ENCODE peak calls at places on chromosome X, in ten cellular contexts. V, J, O, D, R, F, C, B, L and X are unnamed samples.

GRCh38 chrX:105765691-105766090 is 56.6 kb upstream of the NRK start:
- DNase-seq in V (no peak), J (no peak), O (no peak), D (no peak), R (no peak), F (no peak), C (no peak), B (peak), L (no peak), X (no peak)

GRCh38 chrX:137166591-137166990 is 132.8 kb upstream of the GPR101 start:
- DNase-seq in V (no peak), J (no peak), O (peak), D (no peak), R (peak), F (no peak), C (no peak), B (peak), L (no peak), X (no peak)

GRCh38 chrX:149504226-149504914 is 736 bp downstream of the IDS start:
- DNase-seq in V (peak), J (no peak), O (peak), D (no peak), R (peak), F (no peak), C (peak), B (peak), L (no peak), X (peak)

GRCh38 chrX:71095971-71096701 is 485 bp downstream of the FOXO4 start:
- DNase-seq in V (no peak), J (no peak), O (peak), D (peak), R (no peak), F (no peak), C (no peak), B (no peak), L (no peak), X (no peak)

GRCh38 chrX:147902270-147902669 is 9.4 kb upstream of the FMR1 start:
- DNase-seq in V (no peak), J (no peak), O (no peak), D (no peak), R (no peak), F (no peak), C (no peak), B (no peak), L (no peak), X (no peak)

GRCh38 chrX:150896632-150897031 is 1.8 kb downstream of the CD99L2 start:
- DNase-seq in V (no peak), J (no peak), O (no peak), D (no peak), R (no peak), F (no peak), C (no peak), B (no peak), L (no peak), X (no peak)

GRCh38 chrX:86148024-86148511 is at the start of gene DACH2:
- DNase-seq in V (peak), J (peak), O (peak), D (peak), R (peak), F (peak), C (peak), B (peak), L (peak), X (peak)

GRCh38 chrX:30635630-30636029 is 17.6 kb upstream of the GK start:
- DNase-seq in V (no peak), J (no peak), O (no peak), D (no peak), R (no peak), F (no peak), C (no peak), B (no peak), L (no peak), X (no peak)

GRCh38 chrX:47644557-47645091 is 5.7 kb downstream of the ELK1 start:
- DNase-seq in V (no peak), J (no peak), O (no peak), D (peak), R (no peak), F (peak), C (no peak), B (peak), L (no peak), X (no peak)

GRCh38 chrX:136163694-136164093 is 16.4 kb downstream of the FHL1 start:
- DNase-seq in V (no peak), J (no peak), O (no peak), D (peak), R (no peak), F (no peak), C (no peak), B (no peak), L (no peak), X (no peak)

GRCh38 chrX:97835969-97836368 is 952.3 kb downstream of the RPA4 start:
- DNase-seq in V (no peak), J (no peak), O (no peak), D (no peak), R (no peak), F (no peak), C (no peak), B (no peak), L (no peak), X (no peak)

GRCh38 chrX:40097101-40097491 is 662 bp downstream of the BCOR start:
- DNase-seq in V (peak), J (no peak), O (peak), D (no peak), R (no peak), F (no peak), C (no peak), B (no peak), L (no peak), X (no peak)

GRCh38 chrX:77347572-77347971 is 99.6 kb upstream of the FGF16 start:
- DNase-seq in V (no peak), J (no peak), O (no peak), D (peak), R (no peak), F (no peak), C (no peak), B (no peak), L (no peak), X (no peak)

GRCh38 chrX:132393090-132393884 is 95.6 kb downstream of the MBNL3 start:
- DNase-seq in V (no peak), J (no peak), O (no peak), D (no peak), R (no peak), F (no peak), C (no peak), B (no peak), L (no peak), X (no peak)

GRCh38 chrX:123291623-123292022 is 107.5 kb downstream of the GRIA3 start:
- DNase-seq in V (no peak), J (no peak), O (no peak), D (no peak), R (no peak), F (no peak), C (no peak), B (no peak), L (no peak), X (no peak)

GRCh38 chrX:2819345-2820130 is 9.2 kb upstream of the GYG2 start:
- DNase-seq in V (no peak), J (peak), O (no peak), D (no peak), R (no peak), F (no peak), C (peak), B (peak), L (no peak), X (no peak)

GRCh38 chrX:50952406-50952805 is 41.9 kb downstream of the BMP15 start:
- DNase-seq in V (no peak), J (no peak), O (no peak), D (peak), R (no peak), F (no peak), C (no peak), B (no peak), L (no peak), X (no peak)

GRCh38 chrX:101906136-101906796 is 25.6 kb downstream of the ZMAT1 start:
- DNase-seq in V (no peak), J (no peak), O (no peak), D (no peak), R (no peak), F (no peak), C (no peak), B (no peak), L (no peak), X (no peak)

GRCh38 chrX:40316502-40316901 is 218.7 kb upstream of the BCOR start:
- DNase-seq in V (no peak), J (no peak), O (no peak), D (no peak), R (no peak), F (no peak), C (no peak), B (no peak), L (no peak), X (no peak)

GRCh38 chrX:43970528-43970927 is 2.7 kb downstream of the NDP start:
- DNase-seq in V (no peak), J (no peak), O (no peak), D (peak), R (no peak), F (no peak), C (no peak), B (no peak), L (no peak), X (no peak)

GRCh38 chrX:40484408-40485091 is 96.2 kb upstream of the ATP6AP2 start:
- DNase-seq in V (no peak), J (no peak), O (no peak), D (no peak), R (no peak), F (no peak), C (no peak), B (peak), L (no peak), X (no peak)

GRCh38 chrX:38260231-38260630 is 39.6 kb upstream of the SRPX start:
- DNase-seq in V (no peak), J (no peak), O (peak), D (no peak), R (no peak), F (no peak), C (peak), B (peak), L (no peak), X (no peak)

GRCh38 chrX:41351923-41352322 is 18.0 kb downstream of the DDX3X start:
- DNase-seq in V (no peak), J (no peak), O (no peak), D (no peak), R (no peak), F (no peak), C (no peak), B (no peak), L (no peak), X (no peak)

GRCh38 chrX:47540754-47541538 is 20.1 kb upstream of the ARAF start:
- DNase-seq in V (peak), J (no peak), O (peak), D (peak), R (no peak), F (peak), C (no peak), B (peak), L (peak), X (no peak)

GRCh38 chrX:150156615-150157014 is 206.5 kb upstream of the MAMLD1 start:
- DNase-seq in V (no peak), J (no peak), O (no peak), D (no peak), R (no peak), F (no peak), C (no peak), B (no peak), L (no peak), X (no peak)

GRCh38 chrX:94288325-94288724 is 614.3 kb downstream of the FAM133A start:
- DNase-seq in V (no peak), J (no peak), O (no peak), D (no peak), R (no peak), F (no peak), C (no peak), B (peak), L (no peak), X (no peak)

GRCh38 chrX:1387141-1387776 is 4.7 kb downstream of the SLC25A6 start:
- DNase-seq in V (peak), J (no peak), O (no peak), D (no peak), R (no peak), F (no peak), C (no peak), B (no peak), L (no peak), X (no peak)

GRCh38 chrX:155505296-155505695 is 46.9 kb upstream of the F8A3 start:
- DNase-seq in V (no peak), J (no peak), O (no peak), D (no peak), R (no peak), F (no peak), C (no peak), B (no peak), L (no peak), X (no peak)

GRCh38 chrX:118976599-118977340 is 2.4 kb downstream of the LONRF3 start:
- DNase-seq in V (peak), J (peak), O (peak), D (no peak), R (peak), F (peak), C (no peak), B (peak), L (no peak), X (peak)

GRCh38 chrX:73127700-73128241 is 48.5 kb upstream of the PABPC1L2A start:
- DNase-seq in V (no peak), J (no peak), O (peak), D (no peak), R (no peak), F (peak), C (no peak), B (peak), L (no peak), X (no peak)

GRCh38 chrX:49257846-49258748 is 6.4 kb downstream of the FOXP3 start:
- DNase-seq in V (no peak), J (no peak), O (no peak), D (no peak), R (no peak), F (no peak), C (no peak), B (no peak), L (no peak), X (no peak)

GRCh38 chrX:24955372-24955771 is 60.4 kb downstream of the ARX start:
- DNase-seq in V (no peak), J (no peak), O (no peak), D (no peak), R (no peak), F (no peak), C (no peak), B (no peak), L (no peak), X (no peak)

GRCh38 chrX:30654989-30655607 is 1.9 kb downstream of the GK start:
- DNase-seq in V (no peak), J (no peak), O (no peak), D (no peak), R (no peak), F (no peak), C (no peak), B (no peak), L (no peak), X (no peak)

GRCh38 chrX:50206753-50207152 is 2.2 kb downstream of the CCNB3 start:
- DNase-seq in V (no peak), J (no peak), O (no peak), D (no peak), R (no peak), F (no peak), C (no peak), B (no peak), L (no peak), X (no peak)

GRCh38 chrX:41081821-41082220 is 3.4 kb upstream of the USP9X start:
- DNase-seq in V (no peak), J (no peak), O (no peak), D (no peak), R (no peak), F (no peak), C (no peak), B (no peak), L (no peak), X (no peak)

GRCh38 chrX:149704664-149705063 is 7.2 kb upstream of the MAGEA11 start:
- DNase-seq in V (no peak), J (no peak), O (no peak), D (no peak), R (no peak), F (no peak), C (no peak), B (no peak), L (no peak), X (no peak)

GRCh38 chrX:131734621-131735020 is 190.7 kb downstream of the OR13H1 start:
- DNase-seq in V (peak), J (no peak), O (no peak), D (peak), R (no peak), F (no peak), C (no peak), B (no peak), L (no peak), X (peak)

GRCh38 chrX:150361777-150362351 is 1.3 kb upstream of the MAMLD1 start:
- DNase-seq in V (peak), J (peak), O (peak), D (peak), R (no peak), F (no peak), C (no peak), B (peak), L (no peak), X (no peak)